ENCODE peak calls at places on chromosomes 3 and 15, in four cellular contexts. Q is PC-3, E is upper lobe of left lung, G is dorsolateral prefrontal cortex. F is an unnamed sample. For H3K27me3, the result is how much of the 10 kb centered on the place peaks cover.

GRCh38 chr3:11635671-11636371 is 7.9 kb downstream of the VGLL4 start:
- DNase-seq in E (no peak), Q (no peak), G (no peak), F (no peak)

GRCh38 chr3:150371741-150372254 is 36.3 kb upstream of the TSC22D2 start:
- DNase-seq in E (peak), Q (peak), G (no peak), F (peak)

GRCh38 chr3:144424606-144425005 is 453.0 kb downstream of the DIPK2A start:
- DNase-seq in G (no peak), Q (peak), E (no peak), F (no peak)

GRCh38 chr3:45123841-45124269 is 22.3 kb downstream of the CDCP1 start:
- DNase-seq in E (no peak), Q (peak), G (no peak), F (peak)

GRCh38 chr3:168094580-168094876 is 1.2 kb downstream of the GOLIM4 start:
- DNase-seq in Q (no peak), E (no peak), G (no peak), F (no peak)

GRCh38 chr3:182242563-182242962 is 530.8 kb downstream of the SOX2 start:
- DNase-seq in E (no peak), Q (no peak), G (no peak), F (no peak)

GRCh38 chr15:40793216-40793989 is 13.5 kb upstream of the ZFYVE19 start:
- DNase-seq in G (no peak), E (no peak), Q (peak), F (peak)

GRCh38 chr3:157532529-157533297 is 29.5 kb upstream of the VEPH1 start:
- DNase-seq in G (no peak), Q (peak), E (no peak), F (peak)

GRCh38 chr15:48946088-48946839 is 17.5 kb downstream of the SHC4 start:
- DNase-seq in G (no peak), Q (peak), E (no peak), F (no peak)

GRCh38 chr3:144643778-144644191 is 672.2 kb downstream of the DIPK2A start:
- DNase-seq in E (no peak), Q (no peak), G (peak), F (no peak)

GRCh38 chr15:32774022-32774421 is 56.2 kb downstream of the GREM1 start:
- DNase-seq in E (no peak), Q (peak), G (no peak), F (peak)

GRCh38 chr3:72696815-72697214 is 151.4 kb downstream of the SHQ1 start:
- DNase-seq in E (no peak), G (no peak), Q (no peak), F (no peak)

GRCh38 chr15:101014921-101015841 is 96.0 kb downstream of the LRRK1 start:
- DNase-seq in Q (peak), G (peak), E (peak), F (no peak)

GRCh38 chr3:126672741-126673140 is 17.8 kb upstream of the TXNRD3 start:
- DNase-seq in Q (no peak), G (no peak), E (no peak), F (no peak)

GRCh38 chr3:196569003-196569516 is 600 bp downstream of the FBXO45 start:
- DNase-seq in G (peak), E (peak), Q (peak), F (no peak)

GRCh38 chr15:40155270-40155910 is 5.5 kb upstream of the BUB1B start:
- DNase-seq in E (peak), G (no peak), Q (peak), F (no peak)

GRCh38 chr3:71658131-71658530 is 67.1 kb downstream of the EIF4E3 start:
- DNase-seq in Q (peak), G (no peak), E (peak), F (no peak)

GRCh38 chr15:39770748-39771689 is 11.6 kb downstream of the FSIP1 start:
- DNase-seq in E (no peak), G (no peak), Q (no peak), F (peak)

GRCh38 chr3:40586866-40587265 is 62.1 kb downstream of the ZNF621 start:
- DNase-seq in Q (no peak), E (no peak), G (no peak), F (no peak)

GRCh38 chr3:69671082-69671952 is 67.9 kb upstream of the MITF start:
- DNase-seq in Q (peak), G (peak), E (no peak), F (no peak)

GRCh38 chr3:7847021-7847420 is 654.6 kb upstream of the LMCD1 start:
- DNase-seq in Q (no peak), E (no peak), G (no peak), F (no peak)

GRCh38 chr3:102069211-102069662 is 219.9 kb downstream of the NFKBIZ start:
- DNase-seq in E (no peak), Q (peak), G (no peak), F (no peak)

GRCh38 chr15:72203507-72203837 is 5.9 kb upstream of the GRAMD2A start:
- DNase-seq in Q (no peak), G (peak), E (no peak), F (peak)

GRCh38 chr3:67653425-67654098 is 850 bp downstream of the SUCLG2 start:
- DNase-seq in Q (peak), G (no peak), E (no peak), F (no peak)

GRCh38 chr3:105674437-105675065 is 194.3 kb downstream of the CBLB start:
- DNase-seq in E (no peak), G (no peak), Q (no peak), F (no peak)

GRCh38 chr15:83094592-83094991 is 12.9 kb upstream of the TM6SF1 start:
- DNase-seq in G (no peak), Q (no peak), E (peak), F (no peak)
- TF ChIP-seq CTCF in G (no peak), Q (no peak), E (no peak), F (no peak)

DNA sequence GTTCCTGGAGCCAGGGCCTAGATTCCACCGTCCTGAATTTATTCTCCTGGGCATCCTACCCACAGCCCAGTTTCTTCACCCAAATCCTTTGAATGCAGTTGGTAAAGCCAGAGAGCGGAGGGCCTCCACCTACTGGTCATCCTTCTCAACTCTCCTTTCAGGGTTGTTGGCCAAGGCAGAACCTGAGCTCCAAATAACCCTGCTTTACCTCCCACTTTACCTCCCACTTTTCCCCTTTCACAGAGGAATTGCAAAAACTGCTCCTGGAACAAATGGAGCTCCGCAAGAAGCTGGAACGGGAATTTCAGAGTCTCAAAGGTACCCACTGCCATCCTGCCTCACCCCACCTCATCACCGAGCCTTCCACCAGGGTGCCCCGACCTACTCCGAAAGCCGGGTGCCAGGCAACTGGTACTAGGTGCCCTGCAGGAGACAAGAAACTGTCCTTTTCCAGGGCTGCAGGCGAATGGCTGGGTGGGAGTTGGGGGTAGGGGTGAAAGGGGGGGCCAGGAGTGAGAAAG is 6.8 kb downstream of the SKOR1 start:
- DNase-seq in Q (peak), G (no peak), E (no peak), F (no peak)
- H3K27me3 ChIP-seq in Q (under half), G (half or more), E (under half), F (half or more)

GRCh38 chr3:171833775-171834460 is 9.2 kb upstream of the TMEM212 start:
- DNase-seq in Q (peak), E (no peak), G (no peak), F (no peak)
- H3K4me3 ChIP-seq in Q (no peak), E (no peak), G (no peak), F (no peak)

GRCh38 chr15:55106155-55106554 is 90.6 kb downstream of the RSL24D1 start:
- DNase-seq in G (no peak), E (no peak), Q (no peak), F (no peak)

GRCh38 chr15:55108448-55108847 is 88.3 kb downstream of the RSL24D1 start:
- DNase-seq in Q (no peak), G (no peak), E (no peak), F (no peak)

GRCh38 chr15:55110446-55110845 is 86.3 kb downstream of the RSL24D1 start:
- DNase-seq in E (no peak), Q (no peak), G (no peak), F (no peak)

GRCh38 chr15:55108858-55109518 is 87.8 kb downstream of the RSL24D1 start:
- DNase-seq in Q (peak), G (peak), E (peak), F (no peak)
- TF ChIP-seq CTCF in Q (peak), G (peak), E (peak), F (peak)

DNA sequence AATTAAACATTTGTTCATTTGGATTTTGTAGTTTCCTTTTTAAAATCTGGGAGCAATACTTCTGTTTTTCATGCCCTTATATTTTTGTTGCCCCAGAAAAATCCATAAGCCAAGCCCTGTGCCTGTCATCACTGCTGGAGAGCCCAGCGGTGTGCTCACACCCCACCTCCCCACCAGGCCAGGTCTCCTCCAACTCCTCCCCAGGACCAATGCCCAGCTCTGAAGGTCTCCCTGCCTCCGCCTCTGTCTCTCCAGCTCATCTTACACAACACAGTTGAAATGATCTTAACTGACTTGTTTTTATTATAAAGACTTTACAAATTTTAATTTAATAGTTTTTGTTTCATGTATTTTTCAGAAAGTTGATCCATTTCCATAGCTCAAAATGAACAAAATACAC is 66.4 kb downstream of the RHCG start:
- DNase-seq in G (no peak), Q (no peak), E (no peak), F (no peak)
- H3K27me3 ChIP-seq in G (under half), Q (under half), E (under half), F (under half)

DNA sequence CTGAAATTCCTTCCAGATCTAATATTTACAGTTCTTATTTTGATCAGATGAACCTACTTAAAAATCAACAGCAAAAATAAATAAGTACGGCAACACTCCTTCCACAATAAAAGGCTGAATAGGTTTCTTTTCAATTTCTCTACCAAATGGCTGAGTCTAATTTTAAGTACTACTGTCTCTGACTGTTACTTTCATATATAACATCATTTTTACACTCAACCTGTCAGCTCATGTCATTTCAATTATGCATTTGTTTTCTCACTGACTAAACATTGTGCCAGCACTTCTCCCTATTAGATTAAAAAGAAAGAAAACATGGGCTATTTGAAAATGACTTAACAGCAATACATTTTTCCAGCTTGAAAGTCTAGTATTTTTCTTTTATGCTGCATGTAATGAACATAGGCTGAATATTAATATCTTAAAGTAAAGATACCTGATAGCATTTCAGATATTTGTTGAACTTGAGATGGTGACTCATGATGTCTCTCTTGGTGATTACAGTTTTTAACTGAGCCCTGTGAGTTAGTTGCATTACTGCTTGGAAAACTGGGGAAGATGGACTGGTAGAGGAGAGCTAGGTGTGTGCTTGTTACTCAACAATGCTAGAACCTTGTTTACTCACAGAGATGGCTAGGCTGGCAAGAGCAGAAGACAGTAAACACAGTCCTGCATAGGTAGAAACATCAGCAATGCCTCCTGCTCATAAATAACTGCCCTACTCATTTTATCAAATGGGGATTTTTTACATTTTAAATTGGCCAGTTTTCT is 73.9 kb downstream of the PEX5L start:
- DNase-seq in G (no peak), Q (peak), E (no peak), F (no peak)
- H3K4me3 ChIP-seq in G (no peak), Q (no peak), E (no peak), F (no peak)

GRCh38 chr3:153835540-153835939 is 285.6 kb upstream of the ARHGEF26 start:
- DNase-seq in G (no peak), E (no peak), Q (peak), F (no peak)
- TF ChIP-seq CTCF in G (no peak), E (no peak), Q (peak), F (no peak)

GRCh38 chr15:64772964-64773363 is 2.4 kb downstream of the RBPMS2 start:
- DNase-seq in Q (no peak), G (no peak), E (no peak), F (no peak)
- H3K27me3 ChIP-seq in Q (under half), G (under half), E (under half), F (under half)